ENCODE peak calls at places on chromosomes 1 and 21, in four cellular contexts. C, Q, U and G are unnamed samples.

GRCh38 chr1:54378157-54378883 is 27.9 kb downstream of the SSBP3 start:
- DNase-seq in C (no peak), Q (peak; percentile 90), U (no peak), G (no peak)

GRCh38 chr1:26218906-26219494 is 15.0 kb upstream of the CEP85 start:
- DNase-seq in C (no peak), Q (no peak), U (no peak), G (no peak)

GRCh38 chr1:201696217-201696761 is 132.7 kb upstream of the IPO9 start:
- DNase-seq in C (no peak), Q (no peak), U (peak; percentile 94), G (peak; percentile 85)

GRCh38 chr1:114559356-114559755 is 22.1 kb downstream of the BCAS2 start:
- DNase-seq in C (no peak), Q (no peak), U (no peak), G (no peak)

GRCh38 chr1:160954158-160955104 is at the start of gene ITLN2:
- DNase-seq in C (peak; percentile 65), Q (peak; percentile 86), U (peak; percentile 53), G (no peak)

GRCh38 chr1:213523781-213524398 is 463.9 kb upstream of the PROX1 start:
- DNase-seq in C (no peak), Q (no peak), U (no peak), G (no peak)

GRCh38 chr1:16181887-16182719 is 26.2 kb upstream of the EPHA2 start:
- DNase-seq in C (no peak), Q (peak; percentile 90), U (peak; percentile 95), G (peak; percentile 47)

GRCh38 chr1:85692730-85693314 is 15.4 kb downstream of the ZNHIT6 start:
- DNase-seq in C (no peak), Q (peak; percentile 36), U (peak; percentile 85), G (peak; percentile 22)

GRCh38 chr1:51648180-51649109 is 31.6 kb downstream of the OSBPL9 start:
- DNase-seq in C (no peak), Q (peak; percentile 43), U (peak; percentile 66), G (peak; percentile 73)

GRCh38 chr1:118989006-118989736 is 1.0 kb upstream of the TBX15 start:
- DNase-seq in C (no peak), Q (peak; percentile 79), U (no peak), G (no peak)

GRCh38 chr21:45572231-45572630 is 30.0 kb upstream of the SLC19A1 start:
- DNase-seq in C (no peak), Q (no peak), U (no peak), G (no peak)

GRCh38 chr1:20282544-20282943 is 8.1 kb upstream of the VWA5B1 start:
- DNase-seq in C (no peak), Q (no peak), U (no peak), G (no peak)

GRCh38 chr1:177746168-177746567 is 223.7 kb downstream of the SEC16B start:
- DNase-seq in C (no peak), Q (no peak), U (no peak), G (no peak)

GRCh38 chr21:28235169-28235892 is 757.3 kb downstream of the LTN1 start:
- DNase-seq in C (no peak), Q (peak; percentile 40), U (no peak), G (no peak)

GRCh38 chr1:154328318-154329151 is 3.2 kb downstream of the ATP8B2 start:
- DNase-seq in C (peak; percentile 91), Q (peak; percentile 86), U (peak; percentile 53), G (no peak)

GRCh38 chr1:22207605-22208264 is 64.8 kb upstream of the WNT4 start:
- DNase-seq in C (no peak), Q (peak; percentile 22), U (no peak), G (no peak)

GRCh38 chr1:170219163-170219562 is 73.4 kb downstream of the NTMT2 start:
- DNase-seq in C (no peak), Q (no peak), U (no peak), G (no peak)

GRCh38 chr21:16942703-16943102 is 570.1 kb upstream of the CXADR start:
- DNase-seq in C (no peak), Q (peak; percentile 93), U (peak; percentile 27), G (no peak)

GRCh38 chr1:183632087-183632486 is 3.5 kb downstream of the ARPC5 start:
- DNase-seq in C (no peak), Q (no peak), U (peak; percentile 91), G (peak; percentile 33)
- H3K4me3 ChIP-seq in C (peak overlapping the region; percentile 96), Q (peak overlapping the region; percentile 7), U (no peak overlapping the region), G (no peak overlapping the region)

DNA sequence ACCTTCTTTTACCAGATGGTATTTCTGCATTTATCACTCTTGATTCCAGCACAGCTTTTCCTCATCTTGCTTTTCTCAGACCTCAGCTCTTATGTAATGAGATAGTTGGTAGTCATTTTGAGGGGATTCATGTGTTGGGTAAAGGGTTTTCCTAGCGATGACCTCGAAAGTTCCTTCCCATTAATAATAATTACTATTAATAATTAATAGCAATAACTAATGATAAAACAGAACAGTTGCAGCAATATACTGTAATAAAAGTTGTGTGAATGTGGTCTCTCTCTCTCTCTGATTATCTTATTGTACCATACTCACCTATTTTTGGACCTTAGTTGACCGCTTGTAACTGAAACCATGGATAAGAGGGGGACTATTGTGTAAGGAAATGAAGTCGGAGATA is 14.2 kb downstream of the CAMTA1 start:
- DNase-seq in C (no peak), Q (no peak), U (no peak), G (no peak)
- H3K4me3 ChIP-seq in C (no peak overlapping the region), Q (no peak overlapping the region), U (no peak overlapping the region), G (no peak overlapping the region)

GRCh38 chr1:219697667-219698066 is 84.8 kb upstream of the ZC3H11B start:
- DNase-seq in C (no peak), Q (no peak), U (no peak), G (no peak)

GRCh38 chr1:219689774-219690173 is 76.9 kb upstream of the ZC3H11B start:
- DNase-seq in C (no peak), Q (no peak), U (no peak), G (no peak)

DNA sequence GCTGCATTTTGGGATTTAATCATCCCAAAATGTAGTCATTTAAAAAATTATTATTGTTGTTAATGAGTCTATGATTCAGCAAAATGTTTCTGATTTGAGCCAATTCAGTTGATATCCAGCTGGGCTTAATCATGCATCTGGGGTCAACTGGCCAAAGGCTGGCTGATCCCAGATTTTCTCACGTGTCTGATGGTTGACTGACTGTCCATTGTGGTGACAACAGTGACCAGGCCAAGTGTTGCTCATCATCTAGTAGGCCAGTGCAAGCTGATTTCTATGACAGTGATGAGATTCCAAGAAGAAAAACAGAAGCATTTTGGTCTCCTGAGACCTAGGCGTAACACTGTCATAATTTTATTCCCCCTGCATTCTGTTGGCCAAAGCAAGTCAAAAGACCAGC is 80.1 kb upstream of the ZC3H11B start:
- DNase-seq in C (no peak), Q (no peak), U (no peak), G (no peak)
- H3K4me3 ChIP-seq in C (no peak overlapping the region), Q (no peak overlapping the region), U (no peak overlapping the region), G (no peak overlapping the region)

GRCh38 chr1:233615571-233615970 is 1.7 kb downstream of the KCNK1 start:
- DNase-seq in C (no peak), Q (no peak), U (no peak), G (no peak)
- H3K4me3 ChIP-seq in C (no peak overlapping the region), Q (peak overlapping the region; percentile 96), U (no peak overlapping the region), G (peak overlapping the region; percentile 82)

DNA sequence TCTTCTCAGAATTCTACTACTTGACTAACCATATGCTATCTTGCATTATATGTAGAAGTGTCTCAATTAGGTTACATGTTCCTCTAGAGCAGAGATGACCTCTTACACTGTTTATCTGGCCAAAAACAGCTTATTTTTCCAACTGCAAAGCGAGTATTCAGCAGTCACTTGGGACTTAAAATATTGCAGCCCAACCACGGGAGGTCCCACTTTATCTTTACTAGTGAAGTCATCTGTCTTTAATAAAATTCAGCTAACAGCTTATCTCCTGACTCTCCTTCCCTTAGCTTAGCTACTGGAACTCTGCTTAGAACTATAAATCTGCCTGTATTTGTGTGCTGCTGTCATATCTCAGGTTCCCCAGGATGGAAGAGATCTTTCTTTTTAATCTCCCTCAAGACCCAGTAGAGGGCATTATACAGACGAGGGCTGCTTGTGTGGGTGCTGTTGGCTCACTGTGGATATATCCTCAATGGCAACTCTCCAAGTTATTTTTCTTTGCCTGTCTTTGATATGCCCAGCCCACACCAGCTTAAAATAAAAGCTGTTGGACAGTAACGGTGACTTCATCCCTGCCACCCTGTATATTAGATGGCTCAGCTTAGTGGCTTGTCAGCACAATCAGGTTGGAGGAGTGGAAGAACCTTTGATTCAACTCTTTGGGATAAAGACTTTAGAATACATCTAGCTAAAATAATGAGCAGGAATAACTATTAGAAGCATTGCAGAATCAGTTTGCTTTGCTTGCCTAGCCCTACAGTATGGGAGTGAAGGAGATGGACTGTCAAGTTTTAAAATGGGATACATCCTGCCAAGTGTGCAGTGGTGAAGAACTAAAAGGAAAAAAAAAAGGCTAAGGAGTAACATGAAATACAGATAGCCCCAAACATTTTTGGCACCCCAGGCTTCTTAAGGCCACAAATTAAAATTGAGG is 9.6 kb downstream of the ENSA start:
- DNase-seq in C (no peak), Q (no peak), U (peak; percentile 85), G (peak; percentile 59)
- H3K4me3 ChIP-seq in C (no peak overlapping the region), Q (no peak overlapping the region), U (no peak overlapping the region), G (no peak overlapping the region)